ENCODE peak calls at places on chromosomes 16 and 17, in nine cellular contexts. F, O, B, H, U, R, G, Y and T are unnamed samples.
A peak's percentile ranks its signal among the peaks of the same experiment; 100 is the strongest.

GRCh38 chr17:47821424-47822379 is at the start of gene OSBPL7:
- DNase-seq in F (peak; percentile 69), O (peak; percentile 89), B (peak; percentile 69), H (peak; percentile 60), U (peak; percentile 82), R (peak; percentile 84), G (peak; percentile 69), Y (peak; percentile 89), T (peak; percentile 93)

GRCh38 chr17:57341611-57342010 is 85.3 kb downstream of the MSI2 start:
- DNase-seq in F (no peak), O (no peak), B (no peak), H (no peak), U (no peak), R (no peak), G (no peak), Y (no peak), T (no peak)

GRCh38 chr16:85248857-85249256 is 136.6 kb upstream of the CIBAR2 start:
- DNase-seq in F (no peak), O (no peak), B (no peak), H (no peak), U (no peak), R (no peak), G (no peak), Y (no peak), T (no peak)

GRCh38 chr17:28160610-28161009 is 118.1 kb downstream of the NLK start:
- DNase-seq in F (no peak), O (no peak), B (no peak), H (no peak), U (no peak), R (no peak), G (no peak), Y (no peak), T (no peak)

GRCh38 chr17:67392111-67392510 is 15.0 kb downstream of the PITPNC1 start:
- DNase-seq in F (no peak), O (no peak), B (no peak), H (no peak), U (no peak), R (no peak), G (no peak), Y (no peak), T (no peak)

GRCh38 chr17:46908352-46908751 is 14.6 kb upstream of the GOSR2 start:
- DNase-seq in F (no peak), O (no peak), B (no peak), H (no peak), U (no peak), R (no peak), G (no peak), Y (no peak), T (no peak)

GRCh38 chr17:7479389-7480192 is at the start of gene ZBTB4:
- DNase-seq in F (peak; percentile 29), O (peak; percentile 88), B (peak; percentile 76), H (peak; percentile 70), U (peak; percentile 53), R (no peak), G (peak; percentile 71), Y (peak; percentile 74), T (peak; percentile 72)

GRCh38 chr17:34616148-34616547 is 36.8 kb downstream of the TMEM132E start:
- DNase-seq in F (no peak), O (no peak), B (no peak), H (no peak), U (no peak), R (no peak), G (no peak), Y (no peak), T (no peak)